ENCODE peak calls at places on chromosomes 11 and 22, in seven cellular contexts. One of them, this sample, is unnamed. For H3K36me3, the result is how much of the 10 kb centered on the place peaks cover.

GRCh38 chr11:129652828-129653227 is 162.8 kb upstream of the TMEM45B start:
- DNase-seq in MM.1S: no peak
- DNase-seq in transverse colon: no peak
- DNase-seq in heart left ventricle: no peak
- DNase-seq in OCI-LY7: no peak
- DNase-seq in GM06990: no peak
- DNase-seq in tibial artery: no peak
- DNase-seq in this sample: no peak

GRCh38 chr11:12921580-12922157 is 87.4 kb upstream of the RASSF10 start:
- DNase-seq in MM.1S: no peak
- DNase-seq in heart left ventricle: no peak
- DNase-seq in tibial artery: no peak
- DNase-seq in OCI-LY7: no peak
- DNase-seq in GM06990: no peak
- DNase-seq in transverse colon: no peak
- DNase-seq in this sample: no peak

GRCh38 chr11:46160100-46160499 is 38.8 kb upstream of the PHF21A start:
- DNase-seq in tibial artery: no peak
- DNase-seq in GM06990: no peak
- DNase-seq in MM.1S: no peak
- DNase-seq in OCI-LY7: no peak
- DNase-seq in heart left ventricle: no peak
- DNase-seq in transverse colon: no peak
- DNase-seq in this sample: peak

GRCh38 chr11:10543782-10544181 is 2.8 kb upstream of the RNF141 start:
- DNase-seq in tibial artery: no peak
- DNase-seq in GM06990: no peak
- DNase-seq in transverse colon: no peak
- DNase-seq in OCI-LY7: no peak
- DNase-seq in MM.1S: no peak
- DNase-seq in heart left ventricle: no peak
- DNase-seq in this sample: no peak

GRCh38 chr11:48002565-48002964 is 22.2 kb downstream of the PTPRJ start:
- DNase-seq in tibial artery: no peak
- DNase-seq in GM06990: no peak
- DNase-seq in transverse colon: no peak
- DNase-seq in MM.1S: no peak
- DNase-seq in OCI-LY7: peak
- DNase-seq in heart left ventricle: no peak
- DNase-seq in this sample: no peak

GRCh38 chr11:35555238-35555887 is 29.9 kb upstream of the PAMR1 start:
- DNase-seq in heart left ventricle: no peak
- DNase-seq in tibial artery: no peak
- DNase-seq in MM.1S: no peak
- DNase-seq in transverse colon: no peak
- DNase-seq in GM06990: no peak
- DNase-seq in OCI-LY7: no peak
- DNase-seq in this sample: no peak

GRCh38 chr11:12512826-12513395 is 135.5 kb downstream of the PARVA start:
- DNase-seq in MM.1S: no peak
- DNase-seq in transverse colon: no peak
- DNase-seq in heart left ventricle: no peak
- DNase-seq in OCI-LY7: no peak
- DNase-seq in tibial artery: no peak
- DNase-seq in GM06990: no peak
- DNase-seq in this sample: no peak

GRCh38 chr11:99522467-99523173 is 501.9 kb downstream of the CNTN5 start:
- DNase-seq in transverse colon: no peak
- DNase-seq in OCI-LY7: no peak
- DNase-seq in heart left ventricle: no peak
- DNase-seq in GM06990: no peak
- DNase-seq in tibial artery: no peak
- DNase-seq in MM.1S: no peak
- DNase-seq in this sample: no peak

GRCh38 chr11:117255966-117256365 is 23.5 kb downstream of the RNF214 start:
- DNase-seq in GM06990: no peak
- DNase-seq in tibial artery: no peak
- DNase-seq in transverse colon: no peak
- DNase-seq in heart left ventricle: no peak
- DNase-seq in MM.1S: no peak
- DNase-seq in OCI-LY7: no peak
- DNase-seq in this sample: no peak

GRCh38 chr11:93921695-93922468 is 71.5 kb upstream of the VSTM5 start:
- DNase-seq in OCI-LY7: peak
- DNase-seq in transverse colon: peak
- DNase-seq in heart left ventricle: no peak
- DNase-seq in MM.1S: peak
- DNase-seq in tibial artery: no peak
- DNase-seq in GM06990: peak
- DNase-seq in this sample: peak

GRCh38 chr22:21766933-21767462 is 31.4 kb upstream of the YPEL1 start:
- DNase-seq in tibial artery: no peak
- DNase-seq in transverse colon: peak
- DNase-seq in MM.1S: no peak
- DNase-seq in GM06990: no peak
- DNase-seq in heart left ventricle: no peak
- DNase-seq in OCI-LY7: peak
- DNase-seq in this sample: no peak

GRCh38 chr11:60908803-60909202 is 2.4 kb upstream of the PRPF19 start:
- DNase-seq in MM.1S: no peak
- DNase-seq in GM06990: no peak
- DNase-seq in tibial artery: no peak
- DNase-seq in heart left ventricle: no peak
- DNase-seq in transverse colon: no peak
- DNase-seq in OCI-LY7: no peak
- DNase-seq in this sample: no peak

GRCh38 chr11:112499908-112500204 is 239.2 kb upstream of the PLET1 start:
- DNase-seq in GM06990: no peak
- DNase-seq in transverse colon: no peak
- DNase-seq in OCI-LY7: no peak
- DNase-seq in tibial artery: no peak
- DNase-seq in heart left ventricle: no peak
- DNase-seq in MM.1S: no peak
- DNase-seq in this sample: no peak

GRCh38 chr11:15750535-15751297 is 605.6 kb downstream of the SOX6 start:
- DNase-seq in GM06990: no peak
- DNase-seq in heart left ventricle: no peak
- DNase-seq in transverse colon: no peak
- DNase-seq in MM.1S: no peak
- DNase-seq in OCI-LY7: no peak
- DNase-seq in tibial artery: no peak
- DNase-seq in this sample: no peak

GRCh38 chr22:37485006-37485713 is 1.0 kb downstream of the MFNG start:
- DNase-seq in GM06990: peak
- DNase-seq in heart left ventricle: peak
- DNase-seq in OCI-LY7: peak
- DNase-seq in MM.1S: peak
- DNase-seq in tibial artery: peak
- DNase-seq in transverse colon: no peak
- DNase-seq in this sample: no peak

GRCh38 chr11:133948711-133949110 is 8.1 kb downstream of the IGSF9B start:
- DNase-seq in MM.1S: no peak
- DNase-seq in OCI-LY7: no peak
- DNase-seq in heart left ventricle: no peak
- DNase-seq in tibial artery: no peak
- DNase-seq in GM06990: no peak
- DNase-seq in transverse colon: no peak
- DNase-seq in this sample: no peak

GRCh38 chr11:80943226-80943625 is 1502.4 kb upstream of the TENM4 start:
- DNase-seq in OCI-LY7: no peak
- DNase-seq in GM06990: no peak
- DNase-seq in heart left ventricle: no peak
- DNase-seq in MM.1S: no peak
- DNase-seq in tibial artery: no peak
- DNase-seq in transverse colon: no peak
- DNase-seq in this sample: no peak

DNA sequence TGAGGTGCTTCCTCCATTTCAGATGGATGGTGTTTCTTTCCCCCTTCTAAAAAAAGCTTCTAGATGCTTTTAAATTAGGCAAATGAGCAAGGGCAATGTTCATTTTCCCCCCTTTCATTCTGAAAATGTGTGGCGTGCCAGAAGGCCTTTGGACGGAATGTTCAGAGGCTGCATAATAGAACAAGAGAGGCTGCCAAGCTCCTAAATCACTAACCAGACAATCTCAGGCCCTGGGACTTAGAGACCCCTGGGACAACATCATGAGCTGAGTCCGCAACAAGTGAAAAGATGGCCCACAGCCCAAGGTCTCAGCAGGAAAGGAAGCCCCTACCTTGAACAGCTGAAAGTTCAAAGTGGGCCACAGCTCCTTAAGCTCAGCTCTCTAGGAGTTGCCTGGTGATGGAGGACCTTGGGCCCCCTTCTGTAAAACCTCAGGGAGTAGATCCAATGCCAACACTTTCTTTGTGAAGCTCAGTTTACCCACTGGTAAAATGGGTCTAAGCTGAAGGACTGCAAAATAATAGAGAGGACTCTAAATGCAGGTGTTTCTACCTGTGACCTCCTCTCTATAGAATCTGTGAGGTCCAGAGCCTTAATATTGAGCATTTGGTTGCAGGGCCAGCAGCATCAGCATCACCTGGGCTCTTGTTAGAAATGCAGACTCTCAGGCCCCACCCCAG is 144.0 kb downstream of the FBXO7 start:
- DNase-seq in transverse colon: peak
- DNase-seq in OCI-LY7: no peak
- DNase-seq in heart left ventricle: peak
- DNase-seq in tibial artery: peak
- DNase-seq in GM06990: no peak
- DNase-seq in MM.1S: no peak
- DNase-seq in this sample: peak
- TF ChIP-seq CTCF in transverse colon: no peak
- TF ChIP-seq CTCF in OCI-LY7: no peak
- TF ChIP-seq CTCF in heart left ventricle: no peak
- TF ChIP-seq CTCF in tibial artery: no peak
- TF ChIP-seq CTCF in GM06990: no peak
- TF ChIP-seq CTCF in MM.1S: no peak
- TF ChIP-seq CTCF in this sample: no peak

GRCh38 chr11:64909653-64910343 is 7.2 kb downstream of the ATG2A start:
- DNase-seq in OCI-LY7: no peak
- DNase-seq in MM.1S: no peak
- DNase-seq in transverse colon: no peak
- DNase-seq in heart left ventricle: no peak
- DNase-seq in GM06990: no peak
- DNase-seq in tibial artery: no peak
- DNase-seq in this sample: no peak

GRCh38 chr11:64913171-64913727 is 3.8 kb downstream of the ATG2A start:
- DNase-seq in tibial artery: no peak
- DNase-seq in OCI-LY7: no peak
- DNase-seq in MM.1S: no peak
- DNase-seq in transverse colon: no peak
- DNase-seq in GM06990: no peak
- DNase-seq in heart left ventricle: no peak
- DNase-seq in this sample: no peak

GRCh38 chr11:64910451-64911093 is 6.4 kb downstream of the ATG2A start:
- DNase-seq in heart left ventricle: no peak
- DNase-seq in OCI-LY7: no peak
- DNase-seq in tibial artery: no peak
- DNase-seq in MM.1S: no peak
- DNase-seq in GM06990: no peak
- DNase-seq in transverse colon: no peak
- DNase-seq in this sample: no peak

GRCh38 chr11:64911689-64912088 is 5.3 kb downstream of the ATG2A start:
- DNase-seq in OCI-LY7: no peak
- DNase-seq in heart left ventricle: no peak
- DNase-seq in transverse colon: no peak
- DNase-seq in MM.1S: no peak
- DNase-seq in tibial artery: no peak
- DNase-seq in GM06990: no peak
- DNase-seq in this sample: no peak

DNA sequence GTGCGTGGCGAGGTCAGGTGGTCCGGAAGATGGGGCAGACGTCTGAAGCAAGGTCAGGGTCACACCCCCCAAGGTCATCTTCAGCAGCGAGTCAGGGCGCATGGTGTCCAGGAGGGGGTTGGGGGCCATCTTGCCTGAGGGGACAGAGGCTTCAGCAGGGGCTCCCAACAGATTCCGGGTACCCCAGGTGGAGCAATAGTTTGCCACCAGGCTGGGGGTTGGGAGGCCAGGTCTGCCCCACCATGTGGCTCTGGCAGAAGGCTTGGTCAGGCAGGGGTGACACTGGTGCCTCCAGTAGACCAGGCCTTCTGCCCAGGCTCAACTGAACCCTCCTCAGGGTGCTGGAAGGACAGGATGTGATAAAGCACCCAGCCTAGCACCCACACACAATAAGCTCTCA is 5.9 kb downstream of the ATG2A start:
- DNase-seq in tibial artery: no peak
- DNase-seq in GM06990: no peak
- DNase-seq in heart left ventricle: no peak
- DNase-seq in OCI-LY7: no peak
- DNase-seq in MM.1S: no peak
- DNase-seq in transverse colon: no peak
- DNase-seq in this sample: no peak
- H3K36me3 ChIP-seq in tibial artery: half or more
- H3K36me3 ChIP-seq in GM06990: under half
- H3K36me3 ChIP-seq in heart left ventricle: half or more
- H3K36me3 ChIP-seq in OCI-LY7: half or more
- H3K36me3 ChIP-seq in MM.1S: under half
- H3K36me3 ChIP-seq in transverse colon: half or more
- H3K36me3 ChIP-seq in this sample: under half

GRCh38 chr22:49449377-49449776 is 378.3 kb downstream of the BRD1 start:
- DNase-seq in GM06990: no peak
- DNase-seq in heart left ventricle: no peak
- DNase-seq in tibial artery: peak
- DNase-seq in MM.1S: no peak
- DNase-seq in transverse colon: no peak
- DNase-seq in OCI-LY7: no peak
- DNase-seq in this sample: no peak

GRCh38 chr22:49449811-49450386 is 377.8 kb downstream of the BRD1 start:
- DNase-seq in GM06990: no peak
- DNase-seq in heart left ventricle: no peak
- DNase-seq in MM.1S: no peak
- DNase-seq in OCI-LY7: no peak
- DNase-seq in transverse colon: no peak
- DNase-seq in tibial artery: peak
- DNase-seq in this sample: no peak

GRCh38 chr22:49450521-49450920 is 377.2 kb downstream of the BRD1 start:
- DNase-seq in tibial artery: peak
- DNase-seq in GM06990: no peak
- DNase-seq in heart left ventricle: no peak
- DNase-seq in OCI-LY7: no peak
- DNase-seq in transverse colon: no peak
- DNase-seq in MM.1S: no peak
- DNase-seq in this sample: no peak

GRCh38 chr22:49452362-49452946 is 375.2 kb downstream of the BRD1 start:
- DNase-seq in MM.1S: no peak
- DNase-seq in GM06990: no peak
- DNase-seq in transverse colon: no peak
- DNase-seq in OCI-LY7: no peak
- DNase-seq in tibial artery: no peak
- DNase-seq in heart left ventricle: no peak
- DNase-seq in this sample: no peak

GRCh38 chr22:49451070-49451840 is 376.4 kb downstream of the BRD1 start:
- DNase-seq in MM.1S: no peak
- DNase-seq in OCI-LY7: no peak
- DNase-seq in tibial artery: peak
- DNase-seq in transverse colon: no peak
- DNase-seq in GM06990: no peak
- DNase-seq in heart left ventricle: no peak
- DNase-seq in this sample: no peak
- TF ChIP-seq CTCF in MM.1S: no peak
- TF ChIP-seq CTCF in OCI-LY7: no peak
- TF ChIP-seq CTCF in tibial artery: no peak
- TF ChIP-seq CTCF in transverse colon: no peak
- TF ChIP-seq CTCF in GM06990: no peak
- TF ChIP-seq CTCF in heart left ventricle: no peak
- TF ChIP-seq CTCF in this sample: no peak

GRCh38 chr11:110331626-110332025 is 35.2 kb upstream of the RDX start:
- DNase-seq in GM06990: no peak
- DNase-seq in transverse colon: no peak
- DNase-seq in tibial artery: no peak
- DNase-seq in MM.1S: no peak
- DNase-seq in heart left ventricle: no peak
- DNase-seq in OCI-LY7: no peak
- DNase-seq in this sample: no peak
- H3K36me3 ChIP-seq in GM06990: under half
- H3K36me3 ChIP-seq in transverse colon: under half
- H3K36me3 ChIP-seq in tibial artery: under half
- H3K36me3 ChIP-seq in MM.1S: under half
- H3K36me3 ChIP-seq in heart left ventricle: under half
- H3K36me3 ChIP-seq in OCI-LY7: under half
- H3K36me3 ChIP-seq in this sample: under half